ENCODE peak calls at places on chromosomes 3 and 15, in six cellular contexts. F is effector CD4-positive, alpha-beta T cell; B is activated CD8-positive, alpha-beta memory T cell treated with anti-CD3 and anti-CD28 coated beads for 1 hour; S is left cardiac atrium; A is PC-3; K is activated T-helper 1 cell treated with anti-CD3 and anti-CD28 coated beads, Interleukin-2, amount 50 U/mL, for 16 hours. C is an unnamed sample.

GRCh38 chr3:126519506-126520455 is 2.2 kb upstream of the UROC1 start:
- DNase-seq in F (no peak), B (no peak), S (peak; percentile 5), A (no peak), K (no peak), C (no peak)

GRCh38 chr3:38275658-38276057 is 6.4 kb upstream of the SLC22A14 start:
- DNase-seq in F (no peak), B (no peak), S (no peak), A (no peak), K (no peak), C (no peak)

GRCh38 chr3:27905625-27906024 is 183.5 kb upstream of the EOMES start:
- DNase-seq in F (no peak), B (no peak), S (no peak), A (no peak), K (no peak), C (no peak)

GRCh38 chr3:156472150-156472549 is 82.8 kb downstream of the SSR3 start:
- DNase-seq in F (no peak), B (no peak), S (no peak), A (peak; percentile 11), K (no peak), C (no peak)

GRCh38 chr3:164673738-164674137 is 404.6 kb downstream of the SI start:
- DNase-seq in F (no peak), B (no peak), S (no peak), A (peak; percentile 16), K (no peak), C (no peak)

GRCh38 chr3:140899363-140899762 is 42.3 kb upstream of the SLC25A36 start:
- DNase-seq in F (no peak), B (no peak), S (no peak), A (no peak), K (no peak), C (no peak)

GRCh38 chr3:197394464-197395321 is 96.3 kb upstream of the DLG1 start:
- DNase-seq in F (no peak), B (no peak), S (peak; percentile 81), A (peak; percentile 98), K (no peak), C (peak; percentile 100)

GRCh38 chr3:195613468-195614069 is 29.8 kb upstream of the APOD start:
- DNase-seq in F (no peak), B (no peak), S (no peak), A (peak; percentile 12), K (no peak), C (no peak)

GRCh38 chr3:189588061-189588817 is 43.0 kb upstream of the TP63 start:
- DNase-seq in F (no peak), B (no peak), S (no peak), A (peak; percentile 88), K (no peak), C (peak; percentile 94)

GRCh38 chr15:89858661-89859458 is 34.9 kb downstream of the AP3S2 start:
- DNase-seq in F (no peak), B (no peak), S (no peak), A (peak; percentile 62), K (no peak), C (no peak)

GRCh38 chr3:160125188-160125587 is 100.0 kb upstream of the C3orf80 start:
- DNase-seq in F (no peak), B (no peak), S (no peak), A (no peak), K (no peak), C (no peak)

GRCh38 chr3:160448845-160449659 is 534 bp downstream of the TRIM59 start:
- DNase-seq in F (peak; percentile 27), B (no peak), S (no peak), A (peak; percentile 28), K (no peak), C (peak; percentile 34)

GRCh38 chr15:49101536-49101935 is 53.9 kb downstream of the COPS2 start:
- DNase-seq in F (no peak), B (no peak), S (no peak), A (no peak), K (no peak), C (no peak)

GRCh38 chr3:152717252-152717651 is 117.7 kb upstream of the P2RY1 start:
- DNase-seq in F (no peak), B (no peak), S (no peak), A (no peak), K (no peak), C (peak; percentile 86)

GRCh38 chr3:144362126-144362525 is 390.5 kb downstream of the DIPK2A start:
- DNase-seq in F (no peak), B (no peak), S (no peak), A (peak; percentile 65), K (no peak), C (peak; percentile 52)

GRCh38 chr3:169879846-169880558 is 10.3 kb upstream of the LRRC31 start:
- DNase-seq in F (no peak), B (no peak), S (no peak), A (no peak), K (no peak), C (no peak)

GRCh38 chr3:23797490-23797889 is 8.3 kb upstream of the UBE2E1 start:
- DNase-seq in F (no peak), B (no peak), S (no peak), A (no peak), K (no peak), C (no peak)

GRCh38 chr3:36615861-36616260 is 148.5 kb downstream of the DCLK3 start:
- DNase-seq in F (no peak), B (no peak), S (no peak), A (no peak), K (no peak), C (peak; percentile 60)

GRCh38 chr3:171729452-171730334 is 80.6 kb downstream of the PLD1 start:
- DNase-seq in F (no peak), B (no peak), S (no peak), A (no peak), K (no peak), C (no peak)

GRCh38 chr3:134711284-134711683 is 60.5 kb upstream of the KY start:
- DNase-seq in F (no peak), B (no peak), S (no peak), A (peak; percentile 15), K (no peak), C (no peak)

GRCh38 chr3:39065197-39065596 is 13.4 kb downstream of the WDR48 start:
- DNase-seq in F (no peak), B (no peak), S (no peak), A (peak; percentile 47), K (no peak), C (peak; percentile 52)

GRCh38 chr3:126835472-126836219 is 131.6 kb downstream of the CHCHD6 start:
- DNase-seq in F (no peak), B (no peak), S (no peak), A (peak; percentile 46), K (no peak), C (peak; percentile 75)

GRCh38 chr3:42608586-42608985 is 8.1 kb downstream of the NKTR start:
- DNase-seq in F (no peak), B (no peak), S (no peak), A (no peak), K (no peak), C (no peak)

GRCh38 chr15:29970402-29970695 is 112.4 kb upstream of the GOLGA8J start:
- DNase-seq in F (no peak), B (no peak), S (no peak), A (peak; percentile 63), K (no peak), C (peak; percentile 7)

GRCh38 chr3:16961621-16962205 is 77.0 kb downstream of the PLCL2 start:
- DNase-seq in F (no peak), B (no peak), S (no peak), A (no peak), K (no peak), C (no peak)

GRCh38 chr3:73729969-73730440 is 105.3 kb upstream of the PDZRN3 start:
- DNase-seq in F (no peak), B (no peak), S (no peak), A (no peak), K (no peak), C (no peak)

GRCh38 chr15:73464602-73465001 is 21.6 kb downstream of the REC114 start:
- DNase-seq in F (no peak), B (no peak), S (no peak), A (peak; percentile 17), K (no peak), C (peak; percentile 9)

GRCh38 chr15:77821188-77821958 is 188.7 kb upstream of the LINGO1 start:
- DNase-seq in F (no peak), B (no peak), S (peak; percentile 64), A (peak; percentile 54), K (no peak), C (peak; percentile 70)

GRCh38 chr15:38895326-38896282 is 331.0 kb upstream of the RASGRP1 start:
- DNase-seq in F (no peak), B (no peak), S (no peak), A (peak; percentile 58), K (no peak), C (no peak)

GRCh38 chr15:48061588-48061987 is 59.2 kb upstream of the SLC24A5 start:
- DNase-seq in F (no peak), B (no peak), S (no peak), A (no peak), K (no peak), C (no peak)

GRCh38 chr3:40043444-40043755 is 234.0 kb downstream of the MYRIP start:
- DNase-seq in F (no peak), B (no peak), S (peak; percentile 22), A (no peak), K (no peak), C (peak; percentile 74)

GRCh38 chr3:118809696-118810498 is 224.7 kb downstream of the IGSF11 start:
- DNase-seq in F (no peak), B (no peak), S (no peak), A (no peak), K (no peak), C (no peak)

GRCh38 chr3:66140763-66141372 is 79.9 kb upstream of the SLC25A26 start:
- DNase-seq in F (no peak), B (no peak), S (no peak), A (peak; percentile 2), K (no peak), C (no peak)

GRCh38 chr15:95446854-95447253 is 883.6 kb upstream of the NR2F2 start:
- DNase-seq in F (no peak), B (no peak), S (no peak), A (no peak), K (no peak), C (no peak)

GRCh38 chr15:33086500-33087141 is 107.9 kb downstream of the FMN1 start:
- DNase-seq in F (no peak), B (no peak), S (no peak), A (peak; percentile 84), K (no peak), C (peak; percentile 71)

GRCh38 chr15:32683906-32684584 is 33.8 kb upstream of the GREM1 start:
- DNase-seq in F (no peak), B (no peak), S (no peak), A (peak; percentile 88), K (no peak), C (peak; percentile 92)

GRCh38 chr3:183766107-183766506 is 59.3 kb downstream of the MAP6D1 start:
- DNase-seq in F (no peak), B (no peak), S (no peak), A (no peak), K (no peak), C (no peak)